ENCODE peak calls at places on chromosomes 7 and 10, in seven cellular contexts. G is HCT116, F is H1, W is HepG2, T is SK-N-SH, P is K562, S is GM12878. V is an unnamed sample. For H3K9me3, the result is how much of the 10 kb centered on the place peaks cover.

GRCh38 chr7:38881015-38881414 is 28.0 kb downstream of the VPS41 start:
- DNase-seq in G (no peak), P (no peak), S (no peak), T (no peak), F (no peak), W (no peak), V (no peak)

GRCh38 chr10:12631787-12632562 is 282.6 kb downstream of the CAMK1D start:
- DNase-seq in P (no peak), T (no peak), F (no peak), G (no peak), S (no peak), W (peak), V (no peak)

GRCh38 chr7:50348469-50349162 is 44.1 kb downstream of the IKZF1 start:
- DNase-seq in G (no peak), T (no peak), S (no peak), W (no peak), P (no peak), F (no peak), V (no peak)

GRCh38 chr7:118870187-118870586 is 645.7 kb downstream of the ANKRD7 start:
- DNase-seq in T (no peak), P (no peak), G (peak), F (no peak), S (no peak), W (peak), V (peak)

GRCh38 chr7:115217373-115217772 is 295.5 kb downstream of the MDFIC start:
- DNase-seq in S (no peak), P (no peak), T (no peak), G (no peak), W (no peak), F (no peak), V (no peak)

GRCh38 chr7:1807821-1808600 is 137.9 kb downstream of the ELFN1 start:
- DNase-seq in T (no peak), F (no peak), S (no peak), W (no peak), G (no peak), P (no peak), V (no peak)

GRCh38 chr10:121516071-121516470 is 82.2 kb downstream of the FGFR2 start:
- DNase-seq in W (no peak), G (no peak), P (no peak), S (no peak), F (no peak), T (no peak), V (no peak)

GRCh38 chr7:140084972-140085371 is 22.2 kb upstream of the PARP12 start:
- DNase-seq in G (no peak), F (no peak), T (no peak), P (peak), W (no peak), S (peak), V (no peak)

GRCh38 chr7:37065779-37066271 is 341.5 kb upstream of the AOAH start:
- DNase-seq in F (no peak), G (no peak), S (peak), T (no peak), W (no peak), P (no peak), V (no peak)

GRCh38 chr7:94252971-94253370 is 141.7 kb upstream of the COL1A2 start:
- DNase-seq in S (no peak), G (no peak), T (no peak), W (no peak), F (no peak), P (no peak), V (no peak)

GRCh38 chr10:29648114-29648982 is 13.6 kb upstream of the SVIL start:
- DNase-seq in W (no peak), P (no peak), G (no peak), T (no peak), F (no peak), S (no peak), V (no peak)

GRCh38 chr10:7230036-7230435 is 180.8 kb downstream of the SFMBT2 start:
- DNase-seq in T (no peak), G (no peak), S (no peak), F (no peak), W (no peak), P (no peak), V (no peak)

GRCh38 chr7:134845461-134845860 is 66.0 kb downstream of the CALD1 start:
- DNase-seq in W (peak), F (no peak), T (no peak), S (peak), G (peak), P (peak), V (no peak)

GRCh38 chr10:102629661-102630614 is 14.3 kb upstream of the TRIM8 start:
- DNase-seq in P (no peak), G (no peak), S (no peak), F (peak), T (no peak), W (peak), V (peak)

GRCh38 chr7:128379900-128380806 is 18.7 kb upstream of the PRRT4 start:
- DNase-seq in T (no peak), F (no peak), G (no peak), S (no peak), W (no peak), P (no peak), V (no peak)

GRCh38 chr7:54778166-54778565 is 19.2 kb upstream of the SEC61G start:
- DNase-seq in F (no peak), G (no peak), T (no peak), W (no peak), P (no peak), S (no peak), V (no peak)

GRCh38 chr10:28291881-28292297 is 11.0 kb downstream of the MPP7 start:
- DNase-seq in F (no peak), G (peak), S (no peak), T (no peak), W (no peak), P (no peak), V (no peak)

GRCh38 chr10:58396057-58396456 is 10.8 kb downstream of the TFAM start:
- DNase-seq in P (no peak), S (no peak), F (no peak), T (no peak), W (no peak), G (no peak), V (no peak)

GRCh38 chr10:58404001-58404400 is 18.8 kb downstream of the TFAM start:
- DNase-seq in F (no peak), G (no peak), P (no peak), T (no peak), W (no peak), S (no peak), V (no peak)

GRCh38 chr10:58397830-58398229 is 12.6 kb downstream of the TFAM start:
- DNase-seq in T (no peak), P (no peak), G (no peak), F (no peak), S (no peak), W (no peak), V (no peak)

GRCh38 chr10:58399410-58399809 is 14.2 kb downstream of the TFAM start:
- DNase-seq in G (no peak), T (no peak), W (no peak), F (no peak), P (no peak), S (no peak), V (no peak)

GRCh38 chr10:58400609-58401008 is 15.4 kb downstream of the TFAM start:
- DNase-seq in P (no peak), W (no peak), G (no peak), T (no peak), S (no peak), F (no peak), V (no peak)
- TF ChIP-seq YY1 in P (no peak), W (no peak), G (no peak), T (no peak), S (no peak), F (no peak), V (no peak)

DNA sequence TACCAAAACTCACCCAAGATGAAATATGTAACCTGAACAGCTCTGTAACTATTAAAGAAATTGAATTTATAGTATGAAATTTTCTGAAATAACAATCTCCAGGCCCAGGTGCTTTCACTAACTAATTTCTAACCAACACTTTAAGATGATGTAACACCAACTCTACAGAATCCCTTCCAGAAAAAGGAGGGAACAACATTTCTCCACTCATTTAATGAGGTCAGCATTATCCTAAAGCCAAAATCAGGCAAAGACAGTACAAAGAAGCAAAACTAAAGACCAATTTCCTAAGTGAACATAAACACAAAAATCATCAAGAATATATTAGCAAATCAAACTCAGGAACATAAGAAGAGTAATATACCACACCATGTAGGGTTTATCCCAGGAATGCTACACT is 65.5 kb downstream of the KMT2C start:
- DNase-seq in T (no peak), S (no peak), F (no peak), G (no peak), W (no peak), P (no peak), V (no peak)
- H3K9me3 ChIP-seq in T (under half), S (under half), F (under half), G (under half), W (under half), P (under half), V (under half)

GRCh38 chr10:624605-625334 is 64.7 kb downstream of the DIP2C start:
- DNase-seq in F (peak), S (no peak), W (peak), G (no peak), P (no peak), T (peak), V (peak)
- TF ChIP-seq YY1 in F (no peak), S (no peak), W (no peak), G (no peak), P (no peak), T (no peak), V (no peak)

DNA sequence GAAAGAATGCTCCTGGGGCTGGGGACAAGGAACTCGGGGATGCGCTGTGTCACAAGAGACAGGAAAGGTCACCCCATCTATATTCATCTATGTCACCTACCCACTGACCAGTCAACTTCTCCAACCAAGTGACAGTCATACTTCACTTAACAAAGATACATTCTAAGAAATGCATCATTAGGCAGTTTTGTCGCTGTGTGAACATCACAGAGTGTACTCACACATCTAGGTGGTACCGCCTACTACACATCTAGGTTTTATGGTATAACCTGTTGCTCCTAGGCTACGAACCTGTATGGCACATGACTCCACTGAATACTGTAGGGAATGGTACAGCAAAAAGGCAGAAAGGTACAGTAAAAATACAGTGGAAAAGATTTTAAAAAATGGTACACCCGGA is 3.8 kb upstream of the ADAM12 start:
- DNase-seq in W (no peak), F (no peak), P (no peak), T (no peak), G (no peak), S (no peak), V (no peak)
- H3K9me3 ChIP-seq in W (under half), F (under half), P (under half), T (under half), G (under half), S (under half), V (under half)

GRCh38 chr10:125859128-125859817 is 21.8 kb downstream of the DHX32 start:
- DNase-seq in W (no peak), G (no peak), T (no peak), P (no peak), F (no peak), S (no peak), V (no peak)

GRCh38 chr10:125857185-125857760 is 23.8 kb downstream of the DHX32 start:
- DNase-seq in T (no peak), P (no peak), S (no peak), F (no peak), W (no peak), G (no peak), V (no peak)
- TF ChIP-seq YY1 in T (no peak), P (no peak), S (no peak), F (no peak), W (no peak), G (no peak), V (no peak)